ENCODE peak calls at places on chromosomes 4 and X, in eight cellular contexts. H is A549, O is HepG2, W is SK-N-SH, E is WTC11, G is H1, Z is K562, R is GM12878. K is an unnamed sample.

GRCh38 chr4:86357608-86358007 is 2.2 kb downstream of the MAPK10 start:
- DNase-seq in H (no peak), O (no peak), W (peak; percentile 34), E (no peak), G (no peak), Z (no peak), R (no peak), K (no peak)

GRCh38 chrX:30307466-30307865 is 1.7 kb downstream of the NR0B1 start:
- DNase-seq in H (no peak), O (no peak), W (no peak), E (no peak), G (no peak), Z (no peak), R (no peak), K (no peak)

GRCh38 chr4:182206266-182206665 is 36.9 kb upstream of the TENM3 start:
- DNase-seq in H (no peak), O (no peak), W (no peak), E (no peak), G (no peak), Z (no peak), R (no peak), K (no peak)

GRCh38 chrX:65866146-65866545 is 173.7 kb downstream of the VSIG4 start:
- DNase-seq in H (no peak), O (no peak), W (no peak), E (no peak), G (no peak), Z (no peak), R (peak; percentile 55), K (no peak)

GRCh38 chr4:73223258-73223651 is 35.3 kb downstream of the ANKRD17 start:
- DNase-seq in H (peak; percentile 2), O (no peak), W (no peak), E (no peak), G (no peak), Z (no peak), R (no peak), K (no peak)

GRCh38 chrX:46257451-46257879 is 287.8 kb downstream of the ZNF674 start:
- DNase-seq in H (no peak), O (no peak), W (no peak), E (no peak), G (no peak), Z (no peak), R (no peak), K (no peak)

GRCh38 chr4:142265536-142265935 is 580.6 kb downstream of the INPP4B start:
- DNase-seq in H (peak; percentile 58), O (no peak), W (no peak), E (no peak), G (no peak), Z (no peak), R (no peak), K (peak; percentile 75)

GRCh38 chr4:124282301-124282898 is 430.1 kb downstream of the ANKRD50 start:
- DNase-seq in H (no peak), O (no peak), W (no peak), E (no peak), G (no peak), Z (no peak), R (no peak), K (no peak)

GRCh38 chrX:109347618-109348017 is 134.3 kb downstream of the GUCY2F start:
- DNase-seq in H (no peak), O (no peak), W (no peak), E (no peak), G (no peak), Z (no peak), R (no peak), K (peak; percentile 17)

GRCh38 chr4:146142768-146143167 is 32.8 kb upstream of the LSM6 start:
- DNase-seq in H (no peak), O (no peak), W (no peak), E (no peak), G (no peak), Z (no peak), R (no peak), K (no peak)

GRCh38 chrX:153801646-153802045 is 7.2 kb downstream of the SSR4 start:
- DNase-seq in H (no peak), O (no peak), W (no peak), E (no peak), G (no peak), Z (no peak), R (no peak), K (no peak)

GRCh38 chr4:86274642-86275041 is 85.2 kb downstream of the MAPK10 start:
- DNase-seq in H (no peak), O (no peak), W (no peak), E (no peak), G (no peak), Z (no peak), R (no peak), K (no peak)

GRCh38 chr4:43990968-43991367 is 457.6 kb downstream of the KCTD8 start:
- DNase-seq in H (no peak), O (no peak), W (no peak), E (no peak), G (no peak), Z (no peak), R (no peak), K (no peak)

GRCh38 chrX:151702021-151702714 is 6.9 kb downstream of the PRRG3 start:
- DNase-seq in H (no peak), O (no peak), W (no peak), E (no peak), G (no peak), Z (no peak), R (no peak), K (no peak)

GRCh38 chr4:7185487-7186030 is 6.8 kb upstream of the SORCS2 start:
- DNase-seq in H (no peak), O (no peak), W (no peak), E (no peak), G (no peak), Z (no peak), R (no peak), K (no peak)

GRCh38 chr4:7224001-7224400 is 31.7 kb downstream of the SORCS2 start:
- DNase-seq in H (no peak), O (no peak), W (no peak), E (no peak), G (no peak), Z (no peak), R (no peak), K (no peak)

GRCh38 chrX:40174594-40175415 is 77.0 kb upstream of the BCOR start:
- DNase-seq in H (peak; percentile 33), O (peak; percentile 22), W (peak; percentile 70), E (peak; percentile 48), G (peak; percentile 57), Z (no peak), R (no peak), K (no peak)

GRCh38 chr4:150682126-150682525 is 100.2 kb downstream of the MAB21L2 start:
- DNase-seq in H (no peak), O (no peak), W (no peak), E (no peak), G (no peak), Z (no peak), R (no peak), K (no peak)

GRCh38 chrX:42102586-42103282 is 179.4 kb upstream of the CASK start:
- DNase-seq in H (no peak), O (no peak), W (no peak), E (no peak), G (no peak), Z (no peak), R (no peak), K (no peak)
- TF ChIP-seq USF2 in H (no peak), O (no peak), W (no peak), E (no peak), G (no peak), Z (no peak), R (no peak), K (no peak)

GRCh38 chr4:186169942-186170802 is 21.2 kb upstream of the CYP4V2 start:
- DNase-seq in H (no peak), O (peak; percentile 15), W (no peak), E (no peak), G (no peak), Z (no peak), R (no peak), K (no peak)
- TF ChIP-seq USF2 in H (no peak), O (no peak), W (no peak), E (no peak), G (no peak), Z (no peak), R (no peak), K (no peak)

GRCh38 chr4:107666134-107666533 is 53.9 kb downstream of the PAPSS1 start:
- DNase-seq in H (peak; percentile 5), O (peak; percentile 10), W (peak; percentile 2), E (no peak), G (no peak), Z (no peak), R (no peak), K (peak; percentile 55)
- TF ChIP-seq USF2 in H (no peak), O (no peak), W (no peak), E (no peak), G (no peak), Z (no peak), R (no peak), K (no peak)

DNA sequence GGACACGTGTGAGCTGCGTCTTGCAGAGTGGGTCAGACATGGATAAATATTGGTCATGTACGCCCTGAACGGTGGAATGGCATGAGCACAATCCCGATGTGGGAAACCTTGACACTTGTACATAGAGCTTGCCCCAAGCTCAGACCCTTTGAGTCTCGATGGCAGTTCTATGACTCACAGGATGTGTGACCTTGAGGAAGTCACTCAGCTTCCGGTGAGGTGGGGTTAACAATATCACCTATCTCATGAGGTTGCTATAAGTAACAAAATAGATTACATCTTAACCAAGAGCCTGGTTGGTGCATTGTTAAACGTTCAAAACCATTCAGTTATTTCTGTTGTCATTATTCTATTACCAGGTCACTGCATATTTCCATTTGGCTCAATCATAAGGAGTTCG is 109.1 kb upstream of the TBL1X start:
- DNase-seq in H (no peak), O (no peak), W (no peak), E (no peak), G (no peak), Z (no peak), R (no peak), K (no peak)
- TF ChIP-seq USF2 in H (no peak), O (no peak), W (no peak), E (no peak), G (no peak), Z (no peak), R (no peak), K (no peak)

DNA sequence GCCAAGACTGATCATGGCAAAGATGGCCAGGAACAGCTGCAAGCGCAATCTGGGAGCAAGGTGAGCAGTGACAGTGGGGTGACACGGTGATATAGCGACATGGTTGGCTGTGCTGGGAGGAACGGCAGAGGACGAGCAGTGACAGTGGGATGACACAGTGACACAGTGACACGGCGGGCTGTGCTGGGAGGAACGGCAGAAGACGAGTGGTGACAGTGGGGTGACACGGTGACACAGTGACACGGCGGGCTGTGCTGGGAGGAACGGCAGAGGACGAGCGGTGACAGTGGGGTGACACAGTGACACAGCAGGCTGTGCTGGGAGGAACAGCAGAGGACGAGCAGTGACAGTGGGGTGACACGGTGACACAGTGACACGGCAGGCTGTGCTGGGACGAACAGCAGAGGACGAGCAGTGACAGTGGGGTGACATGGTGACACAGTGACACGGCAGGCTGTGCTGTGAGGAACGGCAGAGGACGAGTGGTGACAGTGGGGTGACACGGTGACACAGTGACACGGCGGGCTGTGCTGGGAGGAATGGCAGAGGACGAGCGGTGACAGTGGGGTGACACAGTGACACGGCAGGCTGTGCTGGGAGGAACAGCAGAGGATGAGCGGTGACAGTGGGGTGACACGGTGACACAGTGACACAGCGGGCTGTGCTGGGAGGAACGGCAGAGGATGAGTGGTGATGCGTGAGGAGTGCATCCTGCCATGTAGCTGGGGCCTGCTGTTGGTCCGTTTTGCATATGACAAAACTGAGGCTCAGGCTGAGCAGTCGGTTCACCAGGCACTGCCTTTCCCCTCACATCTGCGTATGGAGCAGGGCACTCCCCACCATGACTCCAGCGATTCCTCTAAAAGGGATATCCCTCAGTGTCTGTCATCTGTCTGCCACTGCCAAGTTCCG is 36.0 kb upstream of the MXD4 start:
- DNase-seq in H (no peak), O (no peak), W (no peak), E (no peak), G (no peak), Z (no peak), R (no peak), K (no peak)
- TF ChIP-seq USF2 in H (no peak), O (no peak), W (no peak), E (no peak), G (no peak), Z (no peak), R (no peak), K (no peak)

K was measured in IMR-90.